ENCODE peak calls at places on chromosome 14, in ten cellular contexts. R, P, O, T, E, A, M, K, G and S are unnamed samples. For H3K27me3, the result is how much of the 10 kb centered on the place peaks cover.

GRCh38 chr14:64826333-64826732 is 53.4 kb downstream of the SPTB start:
- DNase-seq in P (no peak), G (no peak), R (no peak), O (no peak), E (no peak), T (peak), K (no peak), A (no peak), M (no peak), S (no peak)

GRCh38 chr14:57153286-57153685 is 115.4 kb downstream of the EXOC5 start:
- DNase-seq in G (no peak), K (no peak), M (no peak), P (no peak), O (no peak), T (no peak), E (no peak), A (no peak), R (no peak), S (no peak)

GRCh38 chr14:91231446-91231845 is 13.1 kb downstream of the GPR68 start:
- DNase-seq in E (no peak), A (no peak), M (no peak), R (no peak), K (no peak), P (no peak), T (no peak), O (no peak), G (no peak), S (no peak)

GRCh38 chr14:105484069-105484996 is 2.4 kb upstream of the CRIP1 start:
- DNase-seq in E (no peak), K (peak), P (no peak), O (peak), R (no peak), M (peak), T (no peak), A (no peak), G (peak), S (peak)

GRCh38 chr14:102909911-102910310 is 12.6 kb upstream of the AMN start:
- DNase-seq in T (no peak), M (no peak), R (no peak), G (no peak), P (no peak), K (no peak), A (no peak), O (peak), E (no peak), S (no peak)

GRCh38 chr14:95314609-95315008 is 5.1 kb downstream of the CLMN start:
- DNase-seq in A (no peak), K (no peak), R (no peak), E (no peak), O (peak), T (peak), P (no peak), M (no peak), G (no peak), S (peak)

GRCh38 chr14:50943943-50944646 is at the start of gene PYGL:
- DNase-seq in M (peak), G (peak), K (peak), E (peak), R (peak), O (peak), T (peak), A (peak), P (no peak), S (peak)

GRCh38 chr14:102882233-102882906 is 40.1 kb upstream of the AMN start:
- DNase-seq in M (peak), T (no peak), K (no peak), A (no peak), O (no peak), G (no peak), R (no peak), E (no peak), P (no peak), S (no peak)

GRCh38 chr14:37198273-37198598 is 499 bp downstream of the MIPOL1 start:
- DNase-seq in A (no peak), P (no peak), E (no peak), K (no peak), G (no peak), T (no peak), O (no peak), M (no peak), R (no peak), S (no peak)
- H3K27ac ChIP-seq in A (peak), P (peak), E (peak), K (peak), G (peak), T (peak), O (peak), M (peak), R (peak), S (peak)

GRCh38 chr14:31568671-31569070 is 7.5 kb downstream of the NUBPL start:
- DNase-seq in T (no peak), M (no peak), E (no peak), O (no peak), K (no peak), G (no peak), A (no peak), P (no peak), R (no peak), S (no peak)
- H3K4me3 ChIP-seq in T (no peak), M (no peak), E (no peak), O (no peak), K (no peak), G (no peak), A (no peak), P (no peak), R (no peak), S (no peak)

DNA sequence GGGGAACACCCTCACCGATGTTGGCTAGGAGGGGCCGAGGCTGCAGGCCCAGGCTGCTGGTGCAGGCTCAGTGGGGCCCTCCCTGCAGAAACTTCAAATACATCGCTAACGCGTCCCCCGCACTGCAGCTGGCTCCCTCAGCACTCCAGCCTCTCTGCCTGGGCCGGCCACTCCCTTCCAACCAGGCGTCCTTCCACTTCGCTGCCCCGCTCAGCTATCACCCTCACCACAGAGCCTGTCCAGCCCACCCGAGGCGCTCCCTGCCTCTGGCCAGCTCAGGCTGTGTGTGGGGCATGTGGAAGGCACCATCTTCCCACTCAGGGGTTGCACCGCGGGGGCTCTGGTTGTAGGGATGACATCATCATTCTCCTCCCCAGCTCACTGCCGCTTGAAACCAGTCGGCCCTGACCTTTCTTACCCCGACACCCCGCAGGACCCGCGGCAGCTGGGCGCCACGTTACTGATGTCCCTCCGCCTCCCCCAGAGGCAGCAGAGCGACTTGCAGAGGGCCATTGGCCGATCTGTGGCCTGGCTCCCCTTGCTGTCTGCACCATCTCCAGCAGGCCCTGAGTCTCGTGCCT is 199.9 kb upstream of the RTL1 start:
- DNase-seq in O (peak), E (peak), A (no peak), P (no peak), T (no peak), K (no peak), G (no peak), M (no peak), R (no peak), S (no peak)
- H3K27me3 ChIP-seq in O (under half), E (under half), A (under half), P (under half), T (under half), K (under half), G (under half), M (under half), R (under half), S (under half)

GRCh38 chr14:55191101-55191880 is at the start of gene DLGAP5:
- DNase-seq in E (peak), A (peak), R (peak), P (peak), M (peak), T (peak), O (peak), K (peak), G (peak), S (peak)
- H3K27ac ChIP-seq in E (peak), A (peak), R (no peak), P (no peak), M (peak), T (peak), O (no peak), K (peak), G (peak), S (peak)

GRCh38 chr14:68794130-68794855 is 1.4 kb upstream of the ZFP36L1 start:
- DNase-seq in T (peak), A (peak), G (peak), P (peak), M (peak), O (peak), K (peak), R (peak), E (peak), S (peak)
- H3K4me3 ChIP-seq in T (peak), A (peak), G (peak), P (peak), M (peak), O (peak), K (peak), R (peak), E (peak), S (peak)

GRCh38 chr14:33901429-33902155 is 49.3 kb downstream of the EGLN3 start:
- DNase-seq in M (no peak), G (no peak), E (no peak), R (no peak), O (no peak), T (no peak), P (no peak), K (no peak), A (no peak), S (no peak)

GRCh38 chr14:33897878-33898535 is 52.9 kb downstream of the EGLN3 start:
- DNase-seq in T (no peak), O (no peak), M (no peak), A (no peak), R (no peak), E (no peak), G (no peak), K (no peak), P (no peak), S (no peak)

GRCh38 chr14:33897382-33897781 is 53.5 kb downstream of the EGLN3 start:
- DNase-seq in P (no peak), A (no peak), T (no peak), E (no peak), M (no peak), O (no peak), K (no peak), G (no peak), R (no peak), S (no peak)

GRCh38 chr14:33900706-33901105 is 50.2 kb downstream of the EGLN3 start:
- DNase-seq in O (no peak), M (no peak), G (no peak), A (no peak), T (no peak), P (no peak), R (no peak), K (no peak), E (no peak), S (no peak)

DNA sequence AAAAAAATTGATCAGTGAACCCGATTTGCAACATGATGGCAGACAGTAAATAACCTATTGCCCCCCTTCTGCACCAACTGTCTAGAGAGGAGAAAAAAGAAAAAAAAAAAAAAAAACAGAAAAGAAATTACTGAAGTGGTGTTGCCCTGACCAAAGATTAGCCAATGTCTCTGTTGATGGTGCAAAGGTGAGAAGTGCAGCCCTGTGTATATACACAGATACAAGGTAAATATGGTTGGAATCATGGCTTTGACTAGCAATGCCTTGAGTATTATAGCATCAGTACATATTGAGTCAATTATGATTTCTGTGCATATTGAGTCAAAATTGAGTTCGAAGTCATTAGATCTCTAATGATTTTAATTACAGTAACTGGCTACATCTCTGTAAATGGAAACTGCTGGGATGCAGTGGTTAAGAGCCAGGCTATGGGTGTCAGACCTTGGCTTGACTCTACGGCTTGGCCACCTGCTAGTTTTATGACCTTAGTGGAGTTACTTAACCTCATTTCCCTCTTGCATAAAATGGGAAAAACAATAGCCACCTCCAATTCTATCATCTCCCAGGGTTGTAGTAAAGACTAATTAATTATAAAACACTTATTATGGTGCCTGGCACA is 51.0 kb downstream of the EGLN3 start:
- DNase-seq in T (no peak), O (no peak), K (no peak), A (peak), M (no peak), E (no peak), P (no peak), R (no peak), G (no peak), S (no peak)
- H3K27me3 ChIP-seq in T (under half), O (under half), K (under half), A (under half), M (under half), E (under half), P (under half), R (under half), G (under half), S (under half)

GRCh38 chr14:71711619-71712018 is 220.6 kb upstream of the RGS6 start:
- DNase-seq in P (no peak), M (no peak), O (no peak), G (no peak), K (no peak), R (no peak), T (peak), A (no peak), E (no peak), S (no peak)
- H3K27ac ChIP-seq in P (peak), M (no peak), O (peak), G (no peak), K (no peak), R (peak), T (no peak), A (no peak), E (no peak), S (peak)